ENCODE peak calls at places on chromosomes 5 and 9, in seven cellular contexts. One of them, this sample, is unnamed.

GRCh38 chr5:179620293-179620692 is 3.2 kb downstream of the HNRNPH1 start:
- DNase-seq in GM23338: no peak
- DNase-seq in lung: no peak
- DNase-seq in transverse colon: no peak
- DNase-seq in mammary epithelial cell: no peak
- DNase-seq in fibroblast of lung: no peak
- DNase-seq in uterus: no peak
- DNase-seq in this sample: no peak

GRCh38 chr5:151075698-151076331 is 5.0 kb downstream of the TNIP1 start:
- DNase-seq in GM23338: no peak
- DNase-seq in lung: peak; percentile 81
- DNase-seq in transverse colon: peak; percentile 64
- DNase-seq in mammary epithelial cell: peak; percentile 93
- DNase-seq in fibroblast of lung: peak; percentile 63
- DNase-seq in uterus: no peak
- DNase-seq in this sample: no peak

GRCh38 chr5:19608434-19608833 is 379.6 kb downstream of the CDH18 start:
- DNase-seq in GM23338: peak; percentile 24
- DNase-seq in lung: no peak
- DNase-seq in transverse colon: no peak
- DNase-seq in mammary epithelial cell: peak; percentile 6
- DNase-seq in fibroblast of lung: peak; percentile 12
- DNase-seq in uterus: no peak
- DNase-seq in this sample: no peak

GRCh38 chr9:132638240-132638639 is 31.5 kb downstream of the DDX31 start:
- DNase-seq in GM23338: no peak
- DNase-seq in lung: no peak
- DNase-seq in transverse colon: no peak
- DNase-seq in mammary epithelial cell: no peak
- DNase-seq in fibroblast of lung: no peak
- DNase-seq in uterus: no peak
- DNase-seq in this sample: no peak

GRCh38 chr9:75054373-75055001 is 26.4 kb upstream of the CARNMT1 start:
- DNase-seq in GM23338: no peak
- DNase-seq in lung: no peak
- DNase-seq in transverse colon: no peak
- DNase-seq in mammary epithelial cell: no peak
- DNase-seq in fibroblast of lung: peak; percentile 20
- DNase-seq in uterus: no peak
- DNase-seq in this sample: no peak

GRCh38 chr5:96726802-96727201 is 64.6 kb downstream of the CAST start:
- DNase-seq in GM23338: no peak
- DNase-seq in lung: no peak
- DNase-seq in transverse colon: no peak
- DNase-seq in mammary epithelial cell: no peak
- DNase-seq in fibroblast of lung: no peak
- DNase-seq in uterus: no peak
- DNase-seq in this sample: no peak

GRCh38 chr5:16983022-16983639 is 47.0 kb upstream of the MYO10 start:
- DNase-seq in GM23338: no peak
- DNase-seq in lung: no peak
- DNase-seq in transverse colon: no peak
- DNase-seq in mammary epithelial cell: no peak
- DNase-seq in fibroblast of lung: no peak
- DNase-seq in uterus: no peak
- DNase-seq in this sample: no peak

GRCh38 chr5:111734013-111734412 is 23.0 kb downstream of the NREP start:
- DNase-seq in GM23338: no peak
- DNase-seq in lung: no peak
- DNase-seq in transverse colon: no peak
- DNase-seq in mammary epithelial cell: peak; percentile 70
- DNase-seq in fibroblast of lung: peak; percentile 93
- DNase-seq in uterus: no peak
- DNase-seq in this sample: peak; percentile 49

DNA sequence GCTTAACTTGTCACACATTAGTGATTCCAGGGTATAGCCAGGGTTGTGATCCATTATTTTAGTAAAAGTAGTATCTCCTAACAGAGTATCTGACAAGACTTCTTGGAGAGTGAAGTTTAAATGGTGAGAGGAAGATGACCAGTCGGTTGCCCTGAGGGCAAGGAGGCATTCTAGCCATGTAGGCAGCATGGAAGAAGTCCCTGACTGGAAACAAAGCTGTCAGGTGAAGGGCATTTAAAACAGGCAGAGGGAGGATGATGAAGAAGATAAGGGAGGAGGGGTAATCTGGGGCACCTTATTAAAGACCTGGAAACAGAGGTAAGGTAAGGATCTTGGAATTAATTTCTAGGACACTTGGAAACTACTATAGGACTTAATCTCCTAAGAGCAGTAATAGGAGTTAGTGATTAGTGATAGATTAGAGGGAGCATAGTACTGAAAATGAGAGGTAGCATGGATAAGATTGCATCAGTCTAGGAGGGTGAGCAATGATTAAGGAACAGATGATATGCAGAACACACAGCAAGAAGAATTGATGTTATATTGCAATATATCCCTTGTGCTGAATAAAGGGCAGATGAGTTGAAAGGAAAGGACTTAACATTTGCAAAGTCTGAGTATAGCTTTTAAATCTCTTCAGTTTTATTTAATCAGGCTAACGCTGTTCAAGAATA is 9.5 kb downstream of the KIF2A start:
- DNase-seq in GM23338: no peak
- DNase-seq in lung: no peak
- DNase-seq in transverse colon: no peak
- DNase-seq in mammary epithelial cell: no peak
- DNase-seq in fibroblast of lung: no peak
- DNase-seq in uterus: no peak
- DNase-seq in this sample: no peak
- H3K4me1 ChIP-seq in GM23338: peaks cover 21% of the 10 kb centered on the region
- H3K4me1 ChIP-seq in lung: no peaks in the 10 kb centered on the region
- H3K4me1 ChIP-seq in transverse colon: peaks cover 6% of the 10 kb centered on the region
- H3K4me1 ChIP-seq in mammary epithelial cell: peaks cover 18% of the 10 kb centered on the region
- H3K4me1 ChIP-seq in fibroblast of lung: no peaks in the 10 kb centered on the region
- H3K4me1 ChIP-seq in uterus: no peaks in the 10 kb centered on the region
- H3K4me1 ChIP-seq in this sample: peaks cover 17% of the 10 kb centered on the region

GRCh38 chr5:76403713-76403962 is 553 bp downstream of the IQGAP2 start:
- DNase-seq in GM23338: no peak
- DNase-seq in lung: no peak
- DNase-seq in transverse colon: no peak
- DNase-seq in mammary epithelial cell: no peak
- DNase-seq in fibroblast of lung: no peak
- DNase-seq in uterus: no peak
- DNase-seq in this sample: no peak
- TF ChIP-seq CTCF in GM23338: peak; percentile 60
- TF ChIP-seq CTCF in lung: no peak
- TF ChIP-seq CTCF in transverse colon: no peak
- TF ChIP-seq CTCF in mammary epithelial cell: no peak
- TF ChIP-seq CTCF in fibroblast of lung: no peak
- TF ChIP-seq CTCF in uterus: no peak
- TF ChIP-seq CTCF in this sample: no peak

GRCh38 chr5:102720954-102721353 is 34.2 kb upstream of the PAM start:
- DNase-seq in GM23338: no peak
- DNase-seq in lung: no peak
- DNase-seq in transverse colon: no peak
- DNase-seq in mammary epithelial cell: no peak
- DNase-seq in fibroblast of lung: no peak
- DNase-seq in uterus: no peak
- DNase-seq in this sample: no peak

GRCh38 chr5:102716017-102716416 is 39.1 kb upstream of the PAM start:
- DNase-seq in GM23338: no peak
- DNase-seq in lung: no peak
- DNase-seq in transverse colon: no peak
- DNase-seq in mammary epithelial cell: no peak
- DNase-seq in fibroblast of lung: no peak
- DNase-seq in uterus: no peak
- DNase-seq in this sample: no peak

GRCh38 chr5:102718819-102719218 is 36.3 kb upstream of the PAM start:
- DNase-seq in GM23338: no peak
- DNase-seq in lung: no peak
- DNase-seq in transverse colon: no peak
- DNase-seq in mammary epithelial cell: peak; percentile 78
- DNase-seq in fibroblast of lung: peak; percentile 30
- DNase-seq in uterus: no peak
- DNase-seq in this sample: no peak

GRCh38 chr5:102722930-102723329 is 32.2 kb upstream of the PAM start:
- DNase-seq in GM23338: no peak
- DNase-seq in lung: no peak
- DNase-seq in transverse colon: no peak
- DNase-seq in mammary epithelial cell: peak; percentile 23
- DNase-seq in fibroblast of lung: peak; percentile 44
- DNase-seq in uterus: no peak
- DNase-seq in this sample: no peak

DNA sequence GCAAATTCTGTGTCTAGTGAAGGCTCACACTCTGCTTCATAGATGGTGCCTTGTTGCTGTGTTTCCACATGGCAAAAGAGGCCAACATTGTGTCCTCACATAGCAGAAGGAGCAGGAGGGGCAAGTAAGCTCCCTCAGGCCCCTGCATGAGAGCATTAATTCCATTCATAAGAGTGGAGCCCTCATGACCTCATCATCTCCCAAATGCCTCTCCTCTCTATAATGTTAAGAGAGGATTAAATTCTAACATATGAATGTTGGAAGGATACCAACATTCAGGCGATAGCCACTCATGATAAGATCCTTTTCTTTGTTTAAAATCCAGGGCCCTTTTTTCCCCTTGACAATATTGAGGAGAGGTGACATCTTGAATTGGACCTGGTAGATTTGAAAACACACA is 35.2 kb upstream of the PAM start:
- DNase-seq in GM23338: no peak
- DNase-seq in lung: no peak
- DNase-seq in transverse colon: no peak
- DNase-seq in mammary epithelial cell: no peak
- DNase-seq in fibroblast of lung: no peak
- DNase-seq in uterus: no peak
- DNase-seq in this sample: no peak
- H3K4me1 ChIP-seq in GM23338: no peaks in the 10 kb centered on the region
- H3K4me1 ChIP-seq in lung: no peaks in the 10 kb centered on the region
- H3K4me1 ChIP-seq in transverse colon: no peaks in the 10 kb centered on the region
- H3K4me1 ChIP-seq in mammary epithelial cell: peaks cover 56% of the 10 kb centered on the region
- H3K4me1 ChIP-seq in fibroblast of lung: peaks cover 2% of the 10 kb centered on the region
- H3K4me1 ChIP-seq in uterus: no peaks in the 10 kb centered on the region
- H3K4me1 ChIP-seq in this sample: no peaks in the 10 kb centered on the region

DNA sequence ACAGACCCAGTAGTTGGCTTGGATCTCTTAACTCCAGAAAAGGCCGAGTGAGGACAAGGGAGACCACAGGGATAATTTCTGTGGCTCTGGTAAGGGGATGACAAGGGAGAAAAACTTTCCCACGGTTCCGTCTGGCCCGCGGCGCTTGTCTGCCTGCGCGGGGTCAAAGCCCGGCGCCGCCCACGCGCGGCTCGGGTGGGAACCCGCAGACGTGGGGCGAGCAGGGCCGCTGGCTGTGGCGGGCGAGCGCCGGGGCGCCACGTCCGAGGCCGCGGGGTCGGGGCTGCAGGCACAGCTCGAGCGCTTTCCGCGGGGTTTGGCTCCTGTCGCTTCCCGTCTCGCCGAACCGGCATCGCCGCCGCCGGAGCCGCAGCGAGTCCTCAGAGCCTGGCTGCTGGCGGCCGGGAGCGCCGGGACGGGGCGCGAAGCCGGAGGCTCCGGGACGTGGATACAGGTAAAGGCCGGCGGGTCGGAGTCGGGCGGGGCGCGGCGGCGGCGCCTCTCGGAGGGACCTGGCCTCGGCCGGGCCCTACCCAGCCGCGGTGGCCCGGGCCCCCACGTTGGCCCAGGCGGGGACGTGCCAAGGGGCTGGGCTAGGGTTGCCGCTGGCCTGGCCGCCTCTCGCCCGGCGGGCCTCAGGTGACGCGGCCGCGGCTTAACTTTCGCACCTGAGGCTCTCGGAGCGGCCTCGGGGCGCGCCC is at the start of gene RNF180:
- DNase-seq in GM23338: peak; percentile 87
- DNase-seq in lung: peak; percentile 52
- DNase-seq in transverse colon: peak; percentile 24
- DNase-seq in mammary epithelial cell: peak; percentile 42
- DNase-seq in fibroblast of lung: peak; percentile 51
- DNase-seq in uterus: peak; percentile 48
- DNase-seq in this sample: peak; percentile 74
- TF ChIP-seq CTCF in GM23338: no peak
- TF ChIP-seq CTCF in lung: no peak
- TF ChIP-seq CTCF in transverse colon: no peak
- TF ChIP-seq CTCF in mammary epithelial cell: no peak
- TF ChIP-seq CTCF in fibroblast of lung: no peak
- TF ChIP-seq CTCF in uterus: no peak
- TF ChIP-seq CTCF in this sample: no peak

DNA sequence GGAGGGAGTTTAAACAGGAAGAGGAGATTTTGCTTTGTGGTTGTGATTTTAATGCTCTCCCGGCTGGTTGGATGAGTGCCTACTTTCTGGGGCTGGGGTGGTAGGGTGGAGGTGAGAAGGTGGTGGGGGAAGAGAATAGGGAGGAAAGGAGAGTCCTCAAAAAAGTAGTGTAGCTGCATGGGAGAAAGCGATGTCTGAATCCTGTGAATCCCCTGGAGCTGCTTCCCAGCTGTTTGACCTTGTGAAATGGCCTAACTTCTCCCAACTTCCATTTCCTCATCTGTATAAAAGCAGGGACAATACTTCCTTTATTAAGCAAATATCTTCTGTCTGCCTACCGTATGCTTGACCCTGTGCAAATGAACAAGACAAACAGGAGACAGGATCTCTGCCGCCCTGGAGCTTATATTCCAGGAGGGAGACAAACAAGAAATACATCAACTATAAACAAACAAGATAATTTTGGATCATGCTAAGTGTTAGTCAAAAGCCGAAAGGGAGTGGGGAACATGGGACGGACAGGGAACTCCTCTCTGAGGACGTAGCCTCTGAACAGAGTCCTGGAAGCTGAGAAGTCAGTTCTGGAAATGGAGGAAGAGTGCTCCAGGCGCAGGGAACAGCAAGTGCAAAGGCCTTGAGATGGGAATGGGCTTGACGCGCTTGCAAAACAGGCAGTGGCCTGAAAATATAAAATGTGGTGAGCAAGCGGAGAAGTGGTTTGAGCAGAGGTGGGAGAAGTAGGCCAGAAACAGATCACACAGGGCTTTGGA is 103.5 kb downstream of the SPRY4 start:
- DNase-seq in GM23338: no peak
- DNase-seq in lung: no peak
- DNase-seq in transverse colon: no peak
- DNase-seq in mammary epithelial cell: no peak
- DNase-seq in fibroblast of lung: no peak
- DNase-seq in uterus: no peak
- DNase-seq in this sample: peak; percentile 29
- H3K4me1 ChIP-seq in GM23338: peaks cover 21% of the 10 kb centered on the region
- H3K4me1 ChIP-seq in lung: peaks cover 17% of the 10 kb centered on the region
- H3K4me1 ChIP-seq in transverse colon: peaks cover 4% of the 10 kb centered on the region
- H3K4me1 ChIP-seq in mammary epithelial cell: peaks cover 18% of the 10 kb centered on the region
- H3K4me1 ChIP-seq in fibroblast of lung: peaks cover 8% of the 10 kb centered on the region
- H3K4me1 ChIP-seq in uterus: no peaks in the 10 kb centered on the region
- H3K4me1 ChIP-seq in this sample: no peaks in the 10 kb centered on the region

GRCh38 chr5:126777257-126777973 is 479 bp downstream of the LMNB1 start:
- DNase-seq in GM23338: peak; percentile 67
- DNase-seq in lung: peak; percentile 61
- DNase-seq in transverse colon: peak; percentile 64
- DNase-seq in mammary epithelial cell: peak; percentile 76
- DNase-seq in fibroblast of lung: peak; percentile 70
- DNase-seq in uterus: peak; percentile 41
- DNase-seq in this sample: peak; percentile 79
- TF ChIP-seq CTCF in GM23338: no peak
- TF ChIP-seq CTCF in lung: no peak
- TF ChIP-seq CTCF in transverse colon: no peak
- TF ChIP-seq CTCF in mammary epithelial cell: peak; percentile 21
- TF ChIP-seq CTCF in fibroblast of lung: no peak
- TF ChIP-seq CTCF in uterus: no peak
- TF ChIP-seq CTCF in this sample: peak; percentile 18

This sample was measured in cardiac muscle cell.